ENCODE peak calls at places on chromosomes 13 and 19, in four cellular contexts. A is K562, E is HepG2, V is Panc1. G is an unnamed sample.

GRCh38 chr19:30172643-30173242 is 199.4 kb upstream of the ZNF536 start:
- DNase-seq in A (no peak), V (no peak), E (no peak), G (no peak)

GRCh38 chr13:44715287-44716224 is 139.4 kb upstream of the TSC22D1 start:
- DNase-seq in E (no peak), V (no peak), A (no peak), G (no peak)

GRCh38 chr19:46471116-46471733 is at the start of gene PNMA8A:
- DNase-seq in A (peak; percentile 95), E (no peak), V (no peak), G (no peak)

GRCh38 chr19:9801976-9802375 is 16.9 kb downstream of the FBXL12 start:
- DNase-seq in E (no peak), A (peak; percentile 38), V (no peak), G (no peak)

GRCh38 chr19:15502264-15502663 is 6.1 kb upstream of the CYP4F22 start:
- DNase-seq in V (no peak), E (no peak), A (no peak), G (no peak)

GRCh38 chr19:17802137-17802858 is 7.4 kb downstream of the B3GNT3 start:
- DNase-seq in V (no peak), E (no peak), A (no peak), G (no peak)

GRCh38 chr13:72983085-72983768 is 75.6 kb upstream of the KLF5 start:
- DNase-seq in V (no peak), A (no peak), E (peak; percentile 30), G (no peak)

GRCh38 chr19:57512845-57513244 is 13.1 kb downstream of the ZNF773 start:
- DNase-seq in E (no peak), A (no peak), V (no peak), G (no peak)

GRCh38 chr13:97385146-97385545 is 48.8 kb upstream of the RAP2A start:
- DNase-seq in A (no peak), E (no peak), V (no peak), G (no peak)

GRCh38 chr13:37701972-37702371 is 103.4 kb upstream of the POSTN start:
- DNase-seq in E (no peak), A (no peak), V (no peak), G (no peak)

GRCh38 chr19:55581145-55581827 is 638 bp upstream of the ZNF579 start:
- DNase-seq in A (peak; percentile 63), E (peak; percentile 20), V (no peak), G (no peak)

GRCh38 chr13:52642131-52642530 is at the start of gene HNRNPA1L2:
- DNase-seq in V (no peak), A (no peak), E (no peak), G (no peak)

GRCh38 chr13:52644108-52644507 is 1.9 kb downstream of the HNRNPA1L2 start:
- DNase-seq in E (no peak), V (no peak), A (no peak), G (no peak)

GRCh38 chr13:52638929-52639328 is 3.3 kb upstream of the HNRNPA1L2 start:
- DNase-seq in V (no peak), A (no peak), E (no peak), G (no peak)
- TF ChIP-seq TCF7L2 in V (no peak), A (no peak), E (no peak), G (no peak)

GRCh38 chr13:30744056-30744684 is 8.8 kb downstream of the ALOX5AP start:
- DNase-seq in E (peak; percentile 54), V (no peak), A (no peak), G (peak; percentile 19)

GRCh38 chr13:30743319-30744055 is 8.1 kb downstream of the ALOX5AP start:
- DNase-seq in V (peak; percentile 71), E (peak; percentile 10), A (no peak), G (peak; percentile 76)

GRCh38 chr13:30746816-30747215 is 11.5 kb downstream of the ALOX5AP start:
- DNase-seq in V (no peak), A (no peak), E (no peak), G (no peak)

GRCh38 chr13:30744686-30745085 is 9.3 kb downstream of the ALOX5AP start:
- DNase-seq in V (no peak), A (no peak), E (peak; percentile 36), G (no peak)

GRCh38 chr13:30745917-30746686 is 10.8 kb downstream of the ALOX5AP start:
- DNase-seq in V (no peak), E (peak; percentile 65), A (no peak), G (no peak)
- TF ChIP-seq REST in V (no peak), E (no peak), A (no peak), G (no peak)

GRCh38 chr19:48608798-48609263 is 2.3 kb downstream of the SPACA4 start:
- DNase-seq in E (peak; percentile 42), V (no peak), A (peak; percentile 73), G (peak; percentile 66)
- TF ChIP-seq TCF7L2 in E (no peak), V (no peak), A (no peak), G (peak; percentile 11)

GRCh38 chr19:2122982-2123381 is 26.3 kb downstream of the IZUMO4 start:
- DNase-seq in A (no peak), V (no peak), E (no peak), G (no peak)
- TF ChIP-seq REST in A (no peak), V (no peak), E (no peak), G (no peak)

DNA sequence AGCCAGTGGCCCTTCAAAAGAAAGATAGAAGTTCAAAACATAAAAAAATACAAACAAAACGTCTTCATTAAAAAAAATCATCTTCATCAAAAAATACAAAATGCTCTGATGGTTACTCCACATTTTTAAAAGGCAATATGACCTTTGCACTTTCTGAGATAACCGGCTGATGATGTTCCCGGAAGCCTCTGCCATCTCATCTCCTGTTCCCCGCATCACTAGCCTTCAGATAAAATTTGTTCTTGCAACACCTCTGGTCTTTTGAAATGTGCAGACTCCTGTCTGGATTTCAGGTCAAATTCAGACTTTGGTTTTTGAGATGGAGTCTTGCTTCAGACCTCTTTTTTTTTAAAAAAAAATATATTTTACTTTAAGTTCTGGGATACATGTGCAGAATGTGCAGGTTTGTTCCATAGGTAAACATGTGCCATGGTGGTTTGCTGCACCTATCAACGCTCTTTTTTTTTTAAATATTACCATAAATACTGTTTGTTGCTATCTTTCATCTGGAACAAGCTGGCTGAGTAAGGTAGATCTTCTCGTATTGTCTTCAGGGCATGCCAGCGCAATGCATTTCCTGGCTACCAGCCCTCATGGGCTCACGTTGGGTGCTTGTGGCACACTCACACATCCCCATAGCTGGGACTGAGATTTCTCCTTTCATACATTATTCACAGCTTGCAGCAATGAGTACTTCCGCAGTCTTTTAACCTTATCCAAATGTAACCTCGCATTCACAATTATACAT is 418.9 kb upstream of the ARGLU1 start:
- DNase-seq in V (no peak), A (no peak), E (peak; percentile 14), G (no peak)
- TF ChIP-seq TCF7L2 in V (no peak), A (no peak), E (no peak), G (no peak)

GRCh38 chr19:5115771-5116202 is 146.9 kb downstream of the KDM4B start:
- DNase-seq in A (no peak), V (no peak), E (peak; percentile 66), G (no peak)
- TF ChIP-seq REST in A (no peak), V (no peak), E (no peak), G (no peak)

DNA sequence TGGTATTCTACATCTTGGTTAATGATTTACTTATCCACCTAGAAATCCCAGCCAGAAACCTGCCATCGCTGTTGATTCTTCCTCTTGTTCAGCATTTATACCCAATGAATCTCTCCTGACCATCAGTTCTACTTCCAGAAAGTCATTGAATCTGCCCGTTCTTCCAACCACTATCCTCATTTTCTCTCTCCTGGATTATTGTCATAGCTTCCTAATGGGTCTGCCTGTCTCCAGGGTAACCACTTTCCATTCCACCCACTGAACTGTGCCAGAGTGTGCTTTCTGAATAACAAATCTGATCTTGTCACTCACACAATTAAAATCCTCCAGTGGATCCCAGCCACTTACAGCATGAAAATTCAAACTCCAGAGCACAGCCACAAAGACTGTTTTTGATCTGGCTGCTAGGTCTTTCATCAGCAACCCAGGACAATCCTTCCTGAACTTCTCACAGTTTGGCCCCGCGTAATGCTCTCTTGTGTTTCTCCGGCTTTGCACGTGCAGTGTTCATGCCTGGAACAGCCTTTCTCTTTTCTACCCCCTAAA is 330.6 kb downstream of the SPRY2 start:
- DNase-seq in E (no peak), V (no peak), A (no peak), G (no peak)
- TF ChIP-seq TCF7L2 in E (no peak), V (no peak), A (no peak), G (no peak)

DNA sequence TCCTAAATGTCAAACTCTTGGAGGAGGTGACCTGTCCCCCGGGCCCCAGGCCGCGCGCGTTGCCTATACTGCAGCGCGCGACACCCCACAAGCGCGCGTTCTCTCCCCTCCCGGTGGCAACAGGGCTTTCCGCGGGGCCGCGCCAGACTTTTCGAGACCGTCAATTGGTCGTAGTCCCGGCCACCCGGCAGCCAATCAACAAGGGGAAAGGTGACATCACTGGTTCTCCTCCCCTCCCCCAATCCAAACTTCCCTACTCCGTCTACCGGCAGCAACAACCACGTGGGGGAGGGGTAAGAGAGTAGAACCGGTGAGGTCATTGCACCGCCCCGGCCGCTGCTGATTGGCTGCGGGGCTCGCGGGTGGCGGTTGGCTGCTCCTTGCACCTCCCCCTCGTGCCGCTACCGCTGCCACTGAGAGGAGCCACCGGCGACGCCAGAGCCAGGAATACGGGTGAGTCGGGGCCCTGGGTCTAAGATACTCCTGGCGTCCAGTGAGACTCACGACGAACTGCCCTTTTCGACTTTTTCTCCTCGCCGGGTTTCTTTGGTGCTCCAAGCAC is 829 bp upstream of the CIC start:
- DNase-seq in E (peak; percentile 98), A (peak; percentile 92), V (peak; percentile 91), G (peak; percentile 98)
- TF ChIP-seq REST in E (no peak), A (peak; percentile 79), V (no peak), G (no peak)